ENCODE peak calls at places on chromosomes 16 and 17, in four cellular contexts. O is IMR-90, U is GM12878, I is K562. G is an unnamed sample.

GRCh38 chr17:42685831-42686230 is 3.5 kb downstream of the CNTNAP1 start:
- DNase-seq in O (no peak), U (no peak), I (no peak), G (no peak)

GRCh38 chr16:11743308-11744074 is 834 bp upstream of the TXNDC11 start:
- DNase-seq in O (peak; percentile 49), U (no peak), I (no peak), G (peak; percentile 26)

GRCh38 chr16:53530046-53530445 is 27.0 kb upstream of the AKTIP start:
- DNase-seq in O (no peak), U (no peak), I (no peak), G (no peak)

GRCh38 chr16:55367796-55368195 is 43.8 kb downstream of the IRX6 start:
- DNase-seq in O (peak; percentile 20), U (no peak), I (no peak), G (no peak)

GRCh38 chr17:80029235-80029974 is 6.3 kb downstream of the TBC1D16 start:
- DNase-seq in O (peak; percentile 74), U (no peak), I (no peak), G (peak; percentile 51)

GRCh38 chr16:75000481-75001081 is 1.8 kb downstream of the ZNRF1 start:
- DNase-seq in O (peak; percentile 37), U (no peak), I (no peak), G (peak; percentile 42)

GRCh38 chr16:72999541-73000019 is 48.3 kb downstream of the ZFHX3 start:
- DNase-seq in O (no peak), U (no peak), I (no peak), G (no peak)

GRCh38 chr16:3774819-3775218 is 57.5 kb upstream of the TRAP1 start:
- DNase-seq in O (no peak), U (no peak), I (no peak), G (no peak)

GRCh38 chr16:67333315-67333714 is 6.7 kb downstream of the LRRC36 start:
- DNase-seq in O (no peak), U (no peak), I (no peak), G (no peak)

GRCh38 chr16:27083861-27084261 is 17.1 kb downstream of the C16orf82 start:
- DNase-seq in O (no peak), U (no peak), I (peak; percentile 75), G (no peak)

GRCh38 chr17:27860971-27861669 is 32.0 kb downstream of the LYRM9 start:
- DNase-seq in O (no peak), U (no peak), I (no peak), G (no peak)

GRCh38 chr16:82583415-82583814 is 43.4 kb upstream of the CDH13 start:
- DNase-seq in O (peak; percentile 28), U (no peak), I (no peak), G (no peak)

GRCh38 chr17:70171159-70171558 is 1.8 kb downstream of the KCNJ2 start:
- DNase-seq in O (no peak), U (no peak), I (no peak), G (peak; percentile 69)

GRCh38 chr17:31917065-31917529 is 15.6 kb upstream of the UTP6 start:
- DNase-seq in O (no peak), U (no peak), I (no peak), G (no peak)

GRCh38 chr17:72388765-72389473 is 268.1 kb downstream of the SOX9 start:
- DNase-seq in O (no peak), U (peak; percentile 93), I (no peak), G (no peak)

GRCh38 chr17:60075981-60076380 is 2.7 kb downstream of the HEATR6 start:
- DNase-seq in O (no peak), U (no peak), I (no peak), G (no peak)

GRCh38 chr17:6699997-6700947 is 12.9 kb downstream of the SLC13A5 start:
- DNase-seq in O (no peak), U (no peak), I (no peak), G (no peak)

GRCh38 chr16:35797811-35798210 is 2338.4 kb downstream of the TP53TG3F start:
- DNase-seq in O (no peak), U (no peak), I (no peak), G (no peak)

GRCh38 chr16:17106243-17106791 is 364.4 kb downstream of the XYLT1 start:
- DNase-seq in O (no peak), U (peak; percentile 17), I (no peak), G (no peak)

GRCh38 chr17:507441-507840 is 154.8 kb upstream of the RPH3AL start:
- DNase-seq in O (no peak), U (no peak), I (no peak), G (no peak)

GRCh38 chr16:55021595-55022475 is 91.2 kb downstream of the IRX5 start:
- DNase-seq in O (no peak), U (no peak), I (peak; percentile 68), G (no peak)

GRCh38 chr16:12199524-12199923 is 223.0 kb downstream of the SNX29 start:
- DNase-seq in O (no peak), U (no peak), I (no peak), G (no peak)

GRCh38 chr16:54287758-54288591 is 1.4 kb upstream of the IRX3 start:
- DNase-seq in O (no peak), U (no peak), I (no peak), G (no peak)

GRCh38 chr17:83131268-83132011 is 52.0 kb downstream of the METRNL start:
- DNase-seq in O (no peak), U (no peak), I (peak; percentile 57), G (no peak)

GRCh38 chr17:13931111-13931526 is 138.2 kb upstream of the COX10 start:
- DNase-seq in O (peak; percentile 19), U (no peak), I (no peak), G (no peak)

GRCh38 chr17:78736526-78737079 is 45.5 kb downstream of the CYTH1 start:
- DNase-seq in O (no peak), U (no peak), I (peak; percentile 61), G (peak; percentile 79)

GRCh38 chr16:35713762-35714650 is 2254.6 kb downstream of the TP53TG3F start:
- DNase-seq in O (no peak), U (no peak), I (no peak), G (no peak)

GRCh38 chr16:72865258-72865657 is 182.7 kb downstream of the ZFHX3 start:
- DNase-seq in O (no peak), U (no peak), I (no peak), G (no peak)

GRCh38 chr17:39617100-39617445 is 9.4 kb upstream of the NEUROD2 start:
- DNase-seq in O (no peak), U (no peak), I (no peak), G (no peak)

GRCh38 chr16:74734361-74735161 is 33.9 kb upstream of the MLKL start:
- DNase-seq in O (no peak), U (no peak), I (no peak), G (no peak)

GRCh38 chr17:45334701-45335677 is 18.2 kb upstream of the MAP3K14 start:
- DNase-seq in O (no peak), U (no peak), I (no peak), G (no peak)

GRCh38 chr16:70522216-70523000 is 946 bp downstream of the COG4 start:
- DNase-seq in O (no peak), U (no peak), I (no peak), G (no peak)

GRCh38 chr16:16096161-16096857 is 127.0 kb downstream of the ABCC6 start:
- DNase-seq in O (peak; percentile 82), U (no peak), I (no peak), G (no peak)

GRCh38 chr17:4706121-4706520 is 2.2 kb upstream of the PELP1 start:
- DNase-seq in O (peak; percentile 78), U (no peak), I (no peak), G (no peak)

GRCh38 chr16:54425681-54426549 is 139.3 kb upstream of the IRX3 start:
- DNase-seq in O (no peak), U (no peak), I (no peak), G (no peak)

GRCh38 chr17:863880-864279 is 81.7 kb downstream of the MRM3 start:
- DNase-seq in O (no peak), U (no peak), I (no peak), G (no peak)

GRCh38 chr16:56192971-56193936 is 2.0 kb downstream of the GNAO1 start:
- DNase-seq in O (no peak), U (no peak), I (no peak), G (no peak)

GRCh38 chr17:7479389-7480192 is at the start of gene ZBTB4:
- DNase-seq in O (peak; percentile 21), U (no peak), I (peak; percentile 64), G (peak; percentile 44)

GRCh38 chr17:9729735-9730420 is 61.5 kb downstream of the DHRS7C start:
- DNase-seq in O (peak; percentile 1), U (no peak), I (no peak), G (no peak)

GRCh38 chr17:67221062-67221998 is 23.7 kb downstream of the HELZ start:
- DNase-seq in O (peak; percentile 33), U (no peak), I (peak; percentile 29), G (peak; percentile 63)

GRCh38 chr16:19348578-19349315 is 63.2 kb downstream of the CLEC19A start:
- DNase-seq in O (no peak), U (no peak), I (no peak), G (no peak)
- TF ChIP-seq FOS in O (no peak), U (no peak), I (no peak), G (no peak)

GRCh38 chr16:22322021-22322471 is 24.8 kb downstream of the POLR3E start:
- DNase-seq in O (no peak), U (no peak), I (no peak), G (no peak)
- TF ChIP-seq FOS in O (no peak), U (no peak), I (no peak), G (no peak)

GRCh38 chr16:81001330-81001729 is 5.4 kb downstream of the CMC2 start:
- DNase-seq in O (no peak), U (no peak), I (no peak), G (no peak)
- TF ChIP-seq FOS in O (no peak), U (no peak), I (no peak), G (no peak)

DNA sequence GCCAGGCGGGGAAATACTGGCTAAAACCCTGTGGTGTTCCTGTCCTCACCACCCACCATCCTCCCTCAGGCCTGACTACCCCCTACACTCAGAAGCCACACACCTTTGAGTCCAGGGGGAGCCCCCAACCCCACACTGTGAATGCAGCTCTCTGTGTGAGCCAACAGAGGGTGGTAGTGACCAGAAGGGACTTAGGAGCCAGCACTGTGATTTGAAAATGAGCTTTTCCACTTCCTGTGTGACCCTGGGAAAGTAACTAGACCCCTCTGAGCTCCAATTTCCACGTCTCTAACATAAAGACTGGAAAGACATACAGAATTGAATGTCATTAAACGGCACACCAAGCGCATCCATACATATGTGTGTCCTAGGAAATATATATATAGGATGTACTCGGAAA is 58.7 kb downstream of the SDK2 start:
- DNase-seq in O (no peak), U (no peak), I (no peak), G (no peak)
- TF ChIP-seq FOS in O (no peak), U (no peak), I (no peak), G (no peak)

GRCh38 chr16:1538804-1539520 is 5.5 kb downstream of the TMEM204 start:
- DNase-seq in O (no peak), U (no peak), I (no peak), G (no peak)

GRCh38 chr16:1537763-1538289 is 4.4 kb downstream of the TMEM204 start:
- DNase-seq in O (no peak), U (no peak), I (no peak), G (no peak)

GRCh38 chr16:1536601-1537000 is 3.1 kb downstream of the TMEM204 start:
- DNase-seq in O (no peak), U (no peak), I (no peak), G (no peak)

GRCh38 chr16:1535391-1536291 is 2.2 kb downstream of the TMEM204 start:
- DNase-seq in O (no peak), U (no peak), I (peak; percentile 53), G (no peak)

GRCh38 chr16:1537138-1537577 is 3.7 kb downstream of the TMEM204 start:
- DNase-seq in O (no peak), U (no peak), I (no peak), G (no peak)
- TF ChIP-seq FOS in O (no peak), U (no peak), I (no peak), G (no peak)

G was measured in endothelial cell of umbilical vein.